ENCODE peak calls at places on chromosomes 7 and 10, in seven cellular contexts. W is skeletal muscle cell; C is NCI-H1105; I is HEK293T; O is M059J; B is activated CD4-positive, alpha-beta T cell treated with anti-CD3 and anti-CD28 coated beads, Interleukin-2, amount 10 ng/mL, durations not matched to agents 7 days and 5 days; X is neural crest cell. D is an unnamed sample.

GRCh38 chr7:3861941-3862340 is 560.9 kb downstream of the SDK1 start:
- DNase-seq in W (peak), C (no peak), I (no peak), O (peak), B (no peak), X (no peak), D (no peak)

GRCh38 chr7:93228302-93228701 is 2.0 kb upstream of the HEPACAM2 start:
- DNase-seq in W (peak), C (peak), I (peak), O (peak), B (peak), X (no peak), D (peak)

GRCh38 chr7:98557538-98558031 is 59.5 kb upstream of the NPTX2 start:
- DNase-seq in W (no peak), C (no peak), I (no peak), O (no peak), B (no peak), X (no peak), D (no peak)

GRCh38 chr7:64312826-64313225 is 935 bp upstream of the ZNF736 start:
- DNase-seq in W (no peak), C (no peak), I (no peak), O (no peak), B (no peak), X (no peak), D (no peak)

GRCh38 chr10:26544932-26545331 is 106.8 kb downstream of the APBB1IP start:
- DNase-seq in W (no peak), C (no peak), I (no peak), O (no peak), B (no peak), X (no peak), D (peak)

GRCh38 chr10:27252267-27253000 is 11.8 kb upstream of the ACBD5 start:
- DNase-seq in W (no peak), C (peak), I (no peak), O (peak), B (peak), X (no peak), D (peak)

GRCh38 chr7:95470452-95470851 is 15.3 kb upstream of the ASB4 start:
- DNase-seq in W (peak), C (peak), I (no peak), O (peak), B (no peak), X (peak), D (no peak)

GRCh38 chr10:70537398-70538194 is 59.0 kb downstream of the PALD1 start:
- DNase-seq in W (no peak), C (no peak), I (peak), O (no peak), B (peak), X (peak), D (no peak)

GRCh38 chr7:145082366-145083240 is 246.8 kb upstream of the TPK1 start:
- DNase-seq in W (no peak), C (peak), I (no peak), O (peak), B (no peak), X (no peak), D (no peak)

GRCh38 chr7:37495574-37496184 is 47.0 kb upstream of the ELMO1 start:
- DNase-seq in W (no peak), C (no peak), I (peak), O (peak), B (peak), X (no peak), D (peak)

GRCh38 chr7:77714195-77714594 is 17.9 kb downstream of the RSBN1L start:
- DNase-seq in W (no peak), C (no peak), I (no peak), O (no peak), B (no peak), X (no peak), D (no peak)

GRCh38 chr7:117095055-117095454 is 141.8 kb downstream of the ST7 start:
- DNase-seq in W (no peak), C (no peak), I (no peak), O (no peak), B (no peak), X (no peak), D (no peak)

GRCh38 chr10:81177651-81178244 is 640.0 kb downstream of the SH2D4B start:
- DNase-seq in W (no peak), C (no peak), I (no peak), O (no peak), B (no peak), X (no peak), D (no peak)

GRCh38 chr10:9362721-9363120 is 1308.2 kb downstream of the GATA3 start:
- DNase-seq in W (no peak), C (no peak), I (no peak), O (no peak), B (no peak), X (no peak), D (no peak)

GRCh38 chr10:132023092-132023811 is 41.5 kb upstream of the BNIP3 start:
- DNase-seq in W (peak), C (no peak), I (peak), O (peak), B (peak), X (peak), D (peak)

GRCh38 chr10:792792-793100 is 103.3 kb upstream of the DIP2C start:
- DNase-seq in W (no peak), C (no peak), I (no peak), O (peak), B (no peak), X (no peak), D (no peak)

GRCh38 chr10:5497289-5497688 is 2.1 kb downstream of the CALML5 start:
- DNase-seq in W (no peak), C (no peak), I (no peak), O (no peak), B (no peak), X (no peak), D (no peak)

GRCh38 chr10:80443531-80443974 is 10.6 kb upstream of the TSPAN14 start:
- DNase-seq in W (no peak), C (no peak), I (no peak), O (peak), B (peak), X (no peak), D (peak)

GRCh38 chr10:84820121-84820520 is 491.7 kb downstream of the CCSER2 start:
- DNase-seq in W (no peak), C (no peak), I (peak), O (no peak), B (no peak), X (no peak), D (no peak)

GRCh38 chr10:17386616-17387075 is 67.7 kb downstream of the ST8SIA6 start:
- DNase-seq in W (no peak), C (no peak), I (no peak), O (no peak), B (no peak), X (no peak), D (no peak)

GRCh38 chr10:114940735-114941134 is 2.7 kb downstream of the TRUB1 start:
- DNase-seq in W (no peak), C (no peak), I (no peak), O (peak), B (no peak), X (no peak), D (no peak)

GRCh38 chr10:131206136-131206995 is 105.2 kb downstream of the TCERG1L start:
- DNase-seq in W (no peak), C (no peak), I (no peak), O (no peak), B (no peak), X (no peak), D (no peak)

GRCh38 chr7:130148561-130148960 is 56.6 kb downstream of the TMEM209 start:
- DNase-seq in W (no peak), C (no peak), I (no peak), O (no peak), B (no peak), X (no peak), D (peak)

GRCh38 chr7:92727755-92728154 is 108.6 kb downstream of the CDK6 start:
- DNase-seq in W (no peak), C (no peak), I (no peak), O (no peak), B (no peak), X (no peak), D (no peak)

GRCh38 chr7:20651960-20652544 is 36.6 kb downstream of the ABCB5 start:
- DNase-seq in W (no peak), C (no peak), I (peak), O (peak), B (no peak), X (no peak), D (peak)

GRCh38 chr10:3588816-3589215 is 196.2 kb downstream of the KLF6 start:
- DNase-seq in W (no peak), C (no peak), I (no peak), O (no peak), B (no peak), X (no peak), D (no peak)

GRCh38 chr7:78996013-78996412 is 457.5 kb downstream of the MAGI2 start:
- DNase-seq in W (no peak), C (no peak), I (no peak), O (no peak), B (no peak), X (no peak), D (no peak)

GRCh38 chr7:44914992-44915607 is 29.8 kb upstream of the PURB start:
- DNase-seq in W (no peak), C (no peak), I (no peak), O (peak), B (peak), X (no peak), D (no peak)

D was measured in GM03348.